ENCODE peak calls at places on chromosomes 5 and 9, in seven cellular contexts. N, S, G, C, P, U and R are unnamed samples.

GRCh38 chr5:36417221-36417620 is 115.5 kb upstream of the RANBP3L start:
- DNase-seq in N (peak), U (no peak), P (no peak), S (no peak), G (no peak), C (no peak), R (no peak)

GRCh38 chr5:168364151-168364661 is 72.8 kb downstream of the WWC1 start:
- DNase-seq in N (no peak), G (no peak), C (no peak), U (no peak), S (no peak), P (peak), R (no peak)

GRCh38 chr9:134634190-134634589 is 7.4 kb upstream of the COL5A1 start:
- DNase-seq in C (no peak), G (no peak), N (no peak), U (no peak), P (no peak), S (no peak), R (no peak)

GRCh38 chr9:98364042-98364441 is 108.6 kb upstream of the TBC1D2 start:
- DNase-seq in P (no peak), U (no peak), S (no peak), G (no peak), C (no peak), N (no peak), R (no peak)

GRCh38 chr9:69951411-69951810 is 92.2 kb upstream of the MAMDC2 start:
- DNase-seq in P (no peak), N (no peak), U (no peak), S (no peak), G (no peak), C (no peak), R (no peak)

GRCh38 chr9:13022756-13023155 is 247.9 kb downstream of the LURAP1L start:
- DNase-seq in N (no peak), P (no peak), S (no peak), G (no peak), U (no peak), C (no peak), R (peak)

GRCh38 chr5:29950416-29951145 is 1242.9 kb upstream of the CDH6 start:
- DNase-seq in N (no peak), G (no peak), S (no peak), U (no peak), P (no peak), C (no peak), R (no peak)

GRCh38 chr5:15993934-15994333 is 185.7 kb downstream of the MARCHF11 start:
- DNase-seq in N (no peak), G (no peak), U (no peak), C (no peak), S (no peak), P (no peak), R (no peak)

GRCh38 chr9:122402403-122403268 is 31.8 kb downstream of the PTGS1 start:
- DNase-seq in C (no peak), U (peak), P (peak), N (peak), G (no peak), S (no peak), R (no peak)

GRCh38 chr5:14505310-14506140 is 76.1 kb upstream of the OTULINL start:
- DNase-seq in G (no peak), S (no peak), U (no peak), C (peak), N (peak), P (no peak), R (no peak)

GRCh38 chr9:99628843-99629242 is 192.8 kb upstream of the NR4A3 start:
- DNase-seq in C (no peak), N (no peak), G (no peak), P (no peak), S (no peak), U (no peak), R (no peak)

GRCh38 chr5:135741040-135741439 is 93.4 kb upstream of the SLC25A48 start:
- DNase-seq in C (no peak), S (no peak), P (no peak), G (peak), N (no peak), U (no peak), R (no peak)

GRCh38 chr9:114184866-114185265 is 29.5 kb downstream of the COL27A1 start:
- DNase-seq in S (no peak), G (no peak), C (no peak), P (no peak), U (no peak), N (no peak), R (no peak)

GRCh38 chr5:150419630-150420270 is 7.0 kb upstream of the CD74 start:
- DNase-seq in P (no peak), S (no peak), U (no peak), C (no peak), G (no peak), N (no peak), R (no peak)

GRCh38 chr5:61649971-61650370 is 317.9 kb downstream of the ZSWIM6 start:
- DNase-seq in U (no peak), C (no peak), N (no peak), G (no peak), S (no peak), P (no peak), R (no peak)

GRCh38 chr5:73380710-73381586 is 67.6 kb downstream of the FOXD1 start:
- DNase-seq in G (no peak), S (no peak), C (peak), P (no peak), U (no peak), N (no peak), R (no peak)

GRCh38 chr5:82106806-82107205 is 135.0 kb downstream of the ATG10 start:
- DNase-seq in N (no peak), C (no peak), G (no peak), U (no peak), S (no peak), P (no peak), R (no peak)

DNA sequence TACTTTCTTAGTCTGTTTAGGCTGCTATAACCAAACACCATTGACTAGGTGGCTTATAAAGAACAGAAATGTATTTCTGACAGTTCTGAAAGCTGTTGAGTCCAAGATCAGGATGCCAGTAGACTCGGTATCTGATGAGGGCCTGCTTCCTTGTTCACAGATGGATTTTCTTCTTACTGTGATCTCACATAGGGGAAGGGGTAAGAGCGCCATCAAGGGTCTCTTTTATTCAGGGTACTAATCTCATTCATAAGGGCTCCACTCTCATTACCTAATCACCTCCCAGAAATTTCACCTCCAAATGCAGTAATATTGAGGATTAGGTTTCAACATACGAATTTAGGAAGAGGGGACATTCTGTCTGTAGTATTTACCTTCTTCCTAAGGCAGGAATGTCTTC is 384.0 kb upstream of the DMAC1 start:
- DNase-seq in G (no peak), P (no peak), U (no peak), N (no peak), C (no peak), S (no peak), R (no peak)
- TF ChIP-seq JUND in G (no peak), P (no peak), U (no peak), N (no peak), C (no peak), S (no peak), R (no peak)

DNA sequence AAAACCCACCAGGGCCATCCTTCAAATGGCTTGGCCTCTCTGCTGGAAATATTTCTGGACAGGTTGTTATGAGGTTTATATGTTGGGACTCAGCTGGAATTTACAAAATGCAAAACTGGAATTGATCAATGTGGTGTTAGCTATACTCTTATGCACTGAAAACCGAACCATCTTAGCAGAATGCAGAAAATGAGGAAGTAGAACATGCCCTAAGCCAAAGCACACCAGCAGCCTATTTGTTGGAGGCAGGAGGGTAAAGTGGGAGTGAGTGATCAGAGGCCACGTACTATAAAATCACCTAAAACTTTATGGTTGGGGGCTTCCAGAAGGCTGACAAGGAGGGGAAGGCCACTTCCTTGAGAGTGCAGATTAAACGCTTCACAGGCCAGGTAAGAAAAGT is 63.6 kb upstream of the C5orf63 start:
- DNase-seq in G (no peak), P (no peak), U (no peak), C (no peak), S (no peak), N (no peak), R (no peak)
- TF ChIP-seq JUND in G (no peak), P (no peak), U (no peak), C (no peak), S (no peak), N (no peak), R (no peak)

GRCh38 chr5:43772601-43773031 is 169.6 kb downstream of the NNT start:
- DNase-seq in N (peak), P (peak), C (no peak), U (no peak), S (no peak), G (no peak), R (no peak)
- TF ChIP-seq JUND in N (peak), P (no peak), C (no peak), U (no peak), S (no peak), G (no peak), R (no peak)

GRCh38 chr9:95379630-95380029 is 62.1 kb upstream of the FANCC start:
- DNase-seq in P (no peak), U (no peak), C (no peak), N (no peak), G (peak), S (no peak), R (no peak)
- TF ChIP-seq JUND in P (no peak), U (no peak), C (no peak), N (no peak), G (no peak), S (no peak), R (no peak)

GRCh38 chr9:22052376-22052945 is 43.4 kb upstream of the CDKN2B start:
- DNase-seq in S (no peak), P (peak), N (no peak), G (no peak), C (no peak), U (peak), R (no peak)

GRCh38 chr9:22054076-22054475 is 45.0 kb upstream of the CDKN2B start:
- DNase-seq in C (no peak), P (no peak), U (no peak), G (no peak), N (no peak), S (no peak), R (no peak)

GRCh38 chr9:22055090-22055489 is 46.0 kb upstream of the CDKN2B start:
- DNase-seq in U (no peak), S (no peak), G (no peak), P (no peak), C (no peak), N (no peak), R (no peak)

GRCh38 chr9:22054529-22054928 is 45.4 kb upstream of the CDKN2B start:
- DNase-seq in C (no peak), U (no peak), P (no peak), S (no peak), N (no peak), G (no peak), R (no peak)

DNA sequence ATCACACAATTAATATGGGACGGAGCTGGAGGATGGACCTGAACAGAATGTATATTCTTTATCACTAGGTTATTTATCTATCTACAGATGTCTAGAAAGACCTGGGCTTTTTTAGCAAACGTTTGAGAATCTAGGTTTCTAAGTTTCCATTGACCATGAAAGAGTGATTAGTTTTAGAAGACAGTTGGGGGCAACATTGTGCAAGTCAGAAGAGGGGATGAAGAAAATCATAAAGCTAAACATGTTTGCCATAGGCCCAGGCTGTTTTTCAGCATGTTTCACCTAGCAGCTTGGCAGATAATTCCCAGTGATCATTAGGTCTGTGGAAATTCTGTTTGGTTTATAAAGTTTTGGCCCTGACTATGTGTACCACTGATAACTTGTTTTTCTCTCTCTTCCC is 44.1 kb upstream of the CDKN2B start:
- DNase-seq in G (no peak), N (no peak), S (no peak), C (no peak), P (no peak), U (no peak), R (no peak)
- TF ChIP-seq JUND in G (no peak), N (no peak), S (no peak), C (no peak), P (no peak), U (no peak), R (no peak)

GRCh38 chr9:129596541-129597328 is 24.2 kb downstream of the C9orf50 start:
- DNase-seq in U (peak), P (peak), C (peak), S (no peak), G (peak), N (no peak), R (no peak)
- TF ChIP-seq JUND in U (no peak), P (no peak), C (no peak), S (no peak), G (no peak), N (no peak), R (no peak)

DNA sequence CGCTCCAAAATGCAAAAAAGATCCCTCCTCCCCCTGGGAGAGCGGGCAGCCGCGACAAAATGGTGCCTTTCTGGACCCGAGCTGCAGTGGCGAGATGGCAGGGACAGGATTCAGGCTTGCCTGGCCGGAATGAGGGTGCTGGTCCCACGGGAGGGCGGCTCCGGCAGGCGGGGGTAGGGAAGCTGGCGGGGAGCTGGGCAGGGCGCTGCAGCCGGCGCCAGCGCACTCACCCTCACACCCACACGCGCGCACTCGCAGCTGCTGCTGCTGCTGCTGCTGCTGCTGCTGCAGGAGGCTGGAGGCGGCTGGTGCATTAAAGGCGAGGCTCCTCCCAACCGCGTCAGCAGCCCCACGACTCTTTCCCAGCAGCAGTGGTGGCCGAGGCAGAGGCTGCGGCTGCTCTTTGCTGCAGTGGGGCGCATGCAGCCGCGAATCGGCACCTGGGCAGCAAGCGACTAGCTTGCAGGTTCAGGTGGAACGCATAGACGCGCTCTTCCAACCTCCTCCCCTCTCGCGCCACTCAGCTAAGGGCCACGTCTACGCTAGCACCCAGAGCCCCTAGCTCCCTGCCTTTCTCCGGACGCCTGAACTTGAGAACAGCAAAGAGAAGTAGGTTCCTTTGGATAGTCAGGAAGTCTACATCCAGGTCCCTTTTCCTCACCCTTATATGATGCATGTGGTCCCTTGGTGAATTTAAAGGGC is at the start of gene PPP2R2B:
- DNase-seq in N (no peak), C (peak), G (no peak), P (no peak), S (no peak), U (no peak), R (no peak)
- TF ChIP-seq JUND in N (no peak), C (no peak), G (no peak), P (no peak), S (no peak), U (no peak), R (no peak)

GRCh38 chr5:113434889-113435288 is at the start of gene TSSK1B:
- DNase-seq in P (no peak), N (no peak), S (no peak), C (no peak), G (no peak), U (no peak), R (no peak)

GRCh38 chr5:113435571-113435970 is 782 bp upstream of the TSSK1B start:
- DNase-seq in G (no peak), U (no peak), N (no peak), C (no peak), S (no peak), P (no peak), R (no peak)

GRCh38 chr5:113433071-113433470 is 1.7 kb downstream of the TSSK1B start:
- DNase-seq in S (no peak), N (no peak), G (no peak), P (no peak), C (no peak), U (no peak), R (no peak)

DNA sequence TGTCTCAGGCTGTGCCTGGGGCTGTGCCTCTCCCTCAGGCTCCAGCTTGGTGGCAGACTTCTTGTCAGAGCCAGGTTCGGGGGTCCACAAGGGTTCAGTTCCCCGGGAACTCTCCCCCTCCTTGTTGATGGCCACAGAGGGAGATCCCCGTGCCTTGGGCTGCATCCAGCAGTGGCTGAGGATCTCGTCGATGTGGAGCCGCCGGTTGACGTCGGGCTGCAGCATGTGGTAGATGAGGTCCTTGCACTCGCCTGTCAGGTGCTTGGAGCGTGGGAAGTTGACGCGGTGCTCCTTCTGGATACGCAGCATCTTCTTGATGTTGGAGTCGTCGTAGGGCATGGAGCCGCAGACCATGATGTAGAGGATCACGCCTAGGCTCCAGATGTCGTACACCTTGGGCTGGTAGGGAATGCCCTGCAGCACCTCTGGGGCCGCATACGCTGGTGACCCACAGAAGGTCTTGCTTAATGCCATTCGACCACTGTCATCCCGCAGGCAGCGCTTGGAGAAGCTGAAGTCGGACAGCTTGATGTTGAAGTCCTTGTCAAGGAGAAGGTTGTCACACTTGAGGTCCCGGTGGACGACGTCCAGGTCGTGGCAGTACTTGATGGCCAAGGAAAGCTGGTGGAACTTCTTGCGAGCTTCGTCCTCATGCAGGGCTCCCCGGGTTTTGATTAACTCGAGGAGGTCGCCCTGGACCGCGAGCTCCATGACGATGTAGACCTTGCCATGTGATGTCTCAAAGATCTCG is 752 bp downstream of the TSSK1B start:
- DNase-seq in N (no peak), P (no peak), G (no peak), U (no peak), C (no peak), S (no peak), R (no peak)
- TF ChIP-seq JUND in N (no peak), P (no peak), G (no peak), U (no peak), C (no peak), S (no peak), R (no peak)

DNA sequence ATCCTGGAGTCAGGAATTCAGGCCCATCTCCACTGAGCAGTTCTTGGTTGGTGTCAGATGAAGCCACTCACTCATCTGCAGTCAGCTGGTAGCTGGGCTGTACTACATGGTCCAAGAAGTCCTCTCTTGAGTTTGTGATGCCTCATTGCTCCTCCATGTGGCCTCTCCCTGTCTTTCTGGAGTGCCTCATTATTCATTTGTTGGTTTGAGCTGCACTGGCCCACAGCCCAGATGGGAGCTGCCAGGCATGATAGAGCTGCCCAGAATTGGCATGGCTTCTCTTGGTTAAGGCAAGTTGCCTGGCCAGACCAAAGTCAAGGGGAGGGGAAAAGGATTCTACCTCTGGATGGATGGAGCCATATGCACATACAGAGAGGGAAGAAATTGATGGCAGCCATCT is 8.0 kb downstream of the PTCD2 start:
- DNase-seq in N (no peak), S (no peak), G (no peak), C (peak), P (no peak), U (no peak), R (no peak)
- TF ChIP-seq JUND in N (no peak), S (no peak), G (no peak), C (no peak), P (no peak), U (no peak), R (no peak)

DNA sequence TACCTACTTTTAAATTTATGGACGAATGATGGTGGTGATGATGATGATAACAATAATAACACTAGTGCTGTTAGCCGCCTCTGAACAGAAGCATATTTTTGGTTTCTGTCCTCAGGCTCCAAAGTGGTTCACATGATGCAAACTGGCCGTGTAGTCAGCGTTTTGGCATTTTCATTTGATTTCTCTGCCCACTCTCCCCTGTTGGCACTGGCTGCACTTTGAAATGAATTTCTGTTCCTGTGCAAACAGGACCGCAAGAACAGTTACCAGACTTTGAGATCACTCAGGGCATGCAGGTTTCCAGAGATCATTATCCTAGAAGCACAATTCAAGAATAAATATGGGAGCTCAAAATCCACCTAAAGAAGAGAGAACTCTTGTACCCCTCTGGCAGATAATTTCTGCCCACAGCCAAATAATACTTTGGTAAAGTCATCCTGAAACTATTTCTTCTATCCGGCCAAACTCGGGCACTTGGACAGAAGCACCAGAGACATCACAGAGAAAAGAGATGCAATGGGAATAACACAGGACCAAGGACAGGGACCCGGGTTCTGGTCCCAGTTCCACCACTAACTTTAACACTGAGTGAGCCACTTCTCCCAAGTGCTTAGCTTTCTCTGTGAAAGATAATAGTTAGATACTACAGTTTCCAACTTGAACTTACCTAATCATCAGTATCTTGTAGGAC is 201.7 kb upstream of the PTGER4 start:
- DNase-seq in S (no peak), N (no peak), G (no peak), U (no peak), C (no peak), P (no peak), R (peak)
- TF ChIP-seq JUND in S (no peak), N (no peak), G (no peak), U (no peak), C (no peak), P (no peak), R (peak)